ENCODE peak calls at places on chromosomes 16 and 17, in six cellular contexts. G is A549, X is endothelial cell of umbilical vein, A is GM12878, E is K562, J is HepG2. V is an unnamed sample.

GRCh38 chr17:81693491-81694360 is 9.4 kb upstream of the MRPL12 start:
- DNase-seq in X (no peak), E (peak; percentile 34), A (no peak), J (no peak), G (no peak), V (no peak)

GRCh38 chr16:75038036-75038959 is 39.5 kb downstream of the ZNRF1 start:
- DNase-seq in G (no peak), X (no peak), E (peak; percentile 31), A (no peak), J (no peak), V (peak; percentile 31)

GRCh38 chr17:30950669-30951399 is 20.0 kb upstream of the RNF135 start:
- DNase-seq in E (no peak), X (peak; percentile 46), J (peak; percentile 91), A (no peak), G (no peak), V (no peak)

GRCh38 chr17:10668771-10669170 is 11.7 kb upstream of the MYH3 start:
- DNase-seq in A (no peak), X (peak; percentile 32), E (no peak), G (no peak), J (no peak), V (no peak)

GRCh38 chr17:49747632-49748031 is 16.3 kb downstream of the FAM117A start:
- DNase-seq in X (no peak), G (no peak), J (peak; percentile 74), A (no peak), E (no peak), V (no peak)

GRCh38 chr16:72247821-72248253 is 75.9 kb upstream of the PMFBP1 start:
- DNase-seq in A (no peak), G (no peak), J (no peak), X (peak; percentile 55), E (no peak), V (no peak)

GRCh38 chr17:56913000-56913866 is 616 bp downstream of the TRIM25 start:
- DNase-seq in E (peak; percentile 36), G (no peak), A (no peak), J (no peak), X (peak; percentile 21), V (no peak)

GRCh38 chr16:72739577-72739976 is 308.4 kb downstream of the ZFHX3 start:
- DNase-seq in E (no peak), G (no peak), X (no peak), A (no peak), J (peak; percentile 8), V (no peak)

GRCh38 chr17:29344201-29344856 is 45.8 kb upstream of the TAOK1 start:
- DNase-seq in J (no peak), X (no peak), G (no peak), E (no peak), A (no peak), V (no peak)

GRCh38 chr16:57786632-57787518 is 15.4 kb downstream of the KIFC3 start:
- DNase-seq in A (no peak), E (no peak), X (no peak), G (no peak), J (no peak), V (no peak)

GRCh38 chr17:80287806-80288579 is 27.3 kb downstream of the RNF213 start:
- DNase-seq in E (no peak), A (no peak), X (no peak), J (no peak), G (no peak), V (no peak)

GRCh38 chr17:44773140-44773539 is 14.4 kb downstream of the ADAM11 start:
- DNase-seq in E (no peak), X (no peak), A (no peak), J (no peak), G (no peak), V (no peak)

GRCh38 chr16:87336850-87337240 is 19.7 kb upstream of the C16orf95 start:
- DNase-seq in A (no peak), X (no peak), J (no peak), E (no peak), G (no peak), V (no peak)

GRCh38 chr16:29315046-29315445 is 91.5 kb downstream of the NPIPB11 start:
- DNase-seq in G (no peak), J (no peak), A (no peak), X (no peak), E (no peak), V (no peak)

GRCh38 chr16:12896562-12896961 is 4.8 kb upstream of the SHISA9 start:
- DNase-seq in J (peak; percentile 74), E (peak; percentile 27), X (peak; percentile 18), A (no peak), G (no peak), V (peak; percentile 53)

GRCh38 chr17:57935833-57936807 is 19.1 kb downstream of the CUEDC1 start:
- DNase-seq in X (no peak), A (no peak), J (peak; percentile 80), G (no peak), E (no peak), V (peak; percentile 73)

GRCh38 chr17:72984145-72984924 is 108.2 kb downstream of the SLC39A11 start:
- DNase-seq in E (no peak), G (no peak), A (no peak), X (peak; percentile 81), J (no peak), V (no peak)

GRCh38 chr16:66520406-66521194 is 29.3 kb downstream of the TK2 start:
- DNase-seq in A (no peak), J (no peak), E (no peak), X (no peak), G (no peak), V (peak; percentile 80)

GRCh38 chr17:68360198-68360597 is 68.9 kb downstream of the ARSG start:
- DNase-seq in J (no peak), X (no peak), E (no peak), G (no peak), A (no peak), V (no peak)

DNA sequence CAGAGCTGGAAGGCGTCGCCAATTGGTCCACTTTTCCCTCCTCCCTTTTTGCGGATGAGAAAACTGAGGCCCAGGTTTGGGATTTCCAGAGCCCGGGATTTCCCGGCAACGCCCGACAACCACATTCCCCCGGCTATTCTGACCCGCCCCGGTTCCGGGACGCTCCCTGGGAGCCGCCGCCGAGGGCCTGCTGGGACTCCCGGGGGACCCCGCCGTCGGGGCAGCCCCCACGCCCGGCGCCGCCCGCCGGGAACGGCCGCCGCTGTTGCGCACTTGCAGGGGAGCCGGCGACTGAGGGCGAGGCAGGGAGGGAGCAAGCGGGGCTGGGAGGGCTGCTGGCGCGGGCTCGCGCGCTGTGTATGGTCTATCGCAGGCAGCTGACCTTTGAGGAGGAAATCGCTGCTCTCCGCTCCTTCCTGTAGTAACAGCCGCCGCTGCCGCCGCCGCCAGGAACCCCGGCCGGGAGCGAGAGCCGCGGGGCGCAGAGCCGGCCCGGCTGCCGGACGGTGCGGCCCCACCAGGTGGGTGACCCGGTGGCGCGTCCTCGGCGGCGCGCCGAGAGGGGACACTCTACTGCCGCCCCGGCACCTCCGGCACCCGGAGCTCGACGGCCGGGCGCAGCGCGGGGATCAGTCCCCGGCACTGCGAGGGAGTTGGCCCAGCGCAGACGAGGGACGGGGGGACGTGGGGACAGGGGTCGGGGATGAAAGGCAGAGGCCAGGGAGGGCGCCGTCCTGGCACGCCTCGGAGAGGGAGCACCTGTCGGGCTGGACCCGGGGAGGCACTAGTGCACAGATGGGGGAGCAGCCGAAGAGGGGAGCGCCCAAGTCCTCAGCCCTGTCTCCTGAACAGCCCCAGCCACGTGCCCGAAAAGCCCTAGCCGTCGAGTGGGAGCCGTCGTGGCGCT is at the start of gene STAT5A:
- DNase-seq in X (peak; percentile 88), G (peak; percentile 83), E (peak; percentile 68), J (peak; percentile 40), A (no peak), V (peak; percentile 90)
- H3K4me3 ChIP-seq in X (peak within 1 kb of the TSS; percentile 30), G (peak within 1 kb of the TSS; percentile 62), E (peak within 1 kb of the TSS; percentile 88), J (peak within 1 kb of the TSS; percentile 72), A (peak within 1 kb of the TSS; percentile 91), V (peak within 1 kb of the TSS; percentile 57)

DNA sequence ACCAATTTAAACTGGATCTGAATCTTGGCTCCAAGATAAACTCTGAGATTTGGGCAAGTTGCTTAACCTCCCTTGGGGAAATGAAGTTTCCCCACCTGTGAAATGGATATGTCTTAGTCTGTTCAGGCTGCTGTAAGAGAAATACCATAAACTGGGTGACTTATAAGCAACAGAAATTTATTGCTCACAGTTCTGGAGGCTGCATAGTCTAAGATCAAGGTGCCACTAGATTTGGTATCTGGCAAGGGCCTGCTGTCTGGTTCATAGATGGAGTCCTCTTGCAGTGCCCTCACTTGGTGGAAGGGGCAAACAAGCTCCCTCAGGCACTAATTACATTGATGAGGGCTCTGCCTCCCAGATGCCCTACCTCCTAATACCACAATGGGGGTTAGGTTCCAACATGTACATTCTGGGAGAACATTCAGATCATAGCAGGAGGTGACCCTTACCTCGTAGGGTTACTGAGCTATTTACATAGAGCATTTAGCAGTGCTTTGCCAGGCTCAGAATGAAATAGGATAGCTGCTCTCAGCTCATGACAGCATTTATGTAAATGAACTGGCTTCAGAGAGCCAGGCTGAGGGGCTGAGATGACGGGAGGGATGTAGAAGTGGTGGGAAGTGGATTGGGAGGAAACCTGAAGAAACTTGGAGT is 83.9 kb downstream of the SPECC1 start:
- DNase-seq in A (no peak), E (no peak), J (no peak), X (no peak), G (no peak), V (no peak)
- TF ChIP-seq MAX in A (no peak), E (no peak), J (no peak), X (no peak), G (no peak), V (no peak)

GRCh38 chr17:61309362-61309761 is 90.3 kb upstream of the TBX2 start:
- DNase-seq in E (no peak), G (no peak), A (no peak), J (no peak), X (no peak), V (no peak)

GRCh38 chr17:61306003-61306402 is 93.6 kb upstream of the TBX2 start:
- DNase-seq in A (no peak), E (no peak), X (no peak), G (no peak), J (no peak), V (no peak)

GRCh38 chr17:61309857-61310256 is 89.8 kb upstream of the TBX2 start:
- DNase-seq in A (no peak), J (no peak), X (no peak), E (no peak), G (no peak), V (no peak)

GRCh38 chr17:61310611-61311010 is 89.0 kb upstream of the TBX2 start:
- DNase-seq in G (no peak), X (no peak), J (no peak), E (no peak), A (no peak), V (no peak)

GRCh38 chr17:61307905-61308886 is 91.4 kb upstream of the TBX2 start:
- DNase-seq in X (no peak), E (no peak), G (peak; percentile 52), J (no peak), A (no peak), V (no peak)
- TF ChIP-seq MYC in X (no peak), E (no peak), G (no peak), J (no peak), A (no peak), V (no peak)

DNA sequence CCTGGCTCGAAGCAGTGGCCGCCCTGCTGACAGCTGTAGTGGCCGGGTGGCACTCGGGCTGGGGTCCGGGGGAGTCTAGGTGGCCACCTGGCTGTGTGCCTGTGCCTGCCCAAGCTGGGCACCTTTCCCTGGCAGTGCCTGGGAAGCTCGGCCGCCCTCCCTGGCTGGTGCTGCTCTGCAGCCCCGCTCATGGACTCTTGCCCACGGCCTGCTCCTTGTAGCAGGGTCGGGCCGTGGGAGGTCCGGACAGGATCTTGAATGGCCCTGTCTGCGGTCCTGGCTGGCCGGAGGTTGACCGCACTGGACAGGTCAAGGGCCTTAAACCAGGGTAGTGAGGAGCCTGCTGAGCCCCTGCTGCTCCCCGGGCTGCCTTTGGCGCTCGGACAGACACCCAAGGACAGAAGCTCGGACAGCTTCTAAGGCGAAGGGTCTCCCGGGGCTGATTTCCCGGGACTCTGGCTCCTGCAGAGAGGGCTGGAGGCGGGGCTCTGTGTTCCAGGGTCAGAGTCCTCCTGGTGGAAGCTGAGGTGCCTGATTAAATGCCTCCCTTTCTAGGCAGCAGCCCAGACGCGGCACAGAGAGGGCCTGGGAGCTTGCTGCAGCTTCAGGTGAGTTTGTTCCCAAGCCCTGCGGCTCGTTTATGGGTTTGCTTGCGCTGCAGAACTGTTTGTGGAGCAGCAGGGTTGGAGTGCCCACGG is 6.0 kb downstream of the CAPN15 start:
- DNase-seq in X (no peak), A (no peak), E (no peak), G (no peak), J (peak; percentile 77), V (no peak)
- H3K4me3 ChIP-seq in X (no peak overlapping the region), A (no peak overlapping the region), E (no peak overlapping the region), G (no peak overlapping the region), J (peak overlapping the region; percentile 85), V (no peak overlapping the region)